ENCODE peak calls at places on chromosomes 16 and 17, in six cellular contexts. I is NCI-H774; K is central memory CD4-positive, alpha-beta T cell; B is HEK293T; Z is posterior vena cava; W is occipital lobe. V is an unnamed sample.

GRCh38 chr16:56420613-56421012 is 4.7 kb downstream of the AMFR start:
- DNase-seq in I (no peak), K (no peak), B (no peak), Z (no peak), W (no peak), V (no peak)

GRCh38 chr16:30703971-30704370 is 5.0 kb downstream of the SRCAP start:
- DNase-seq in I (no peak), K (no peak), B (no peak), Z (peak), W (no peak), V (no peak)

GRCh38 chr16:9666834-9667480 is 515.3 kb downstream of the GRIN2A start:
- DNase-seq in I (no peak), K (no peak), B (no peak), Z (no peak), W (peak), V (peak)

GRCh38 chr16:698911-699671 is 6.5 kb downstream of the FBXL16 start:
- DNase-seq in I (no peak), K (peak), B (no peak), Z (no peak), W (no peak), V (no peak)

GRCh38 chr17:39261286-39261685 is 35.5 kb upstream of the STAC2 start:
- DNase-seq in I (no peak), K (no peak), B (no peak), Z (no peak), W (no peak), V (no peak)

GRCh38 chr17:57989011-57989345 is 924 bp upstream of the VEZF1 start:
- DNase-seq in I (no peak), K (no peak), B (peak), Z (no peak), W (no peak), V (peak)

GRCh38 chr16:88023786-88024185 is 72.6 kb downstream of the BANP start:
- DNase-seq in I (no peak), K (no peak), B (no peak), Z (peak), W (no peak), V (no peak)

GRCh38 chr17:31560836-31561235 is 169.4 kb downstream of the RAB11FIP4 start:
- DNase-seq in I (no peak), K (no peak), B (no peak), Z (no peak), W (no peak), V (no peak)

GRCh38 chr17:57975044-57975443 is 13.0 kb downstream of the VEZF1 start:
- DNase-seq in I (no peak), K (no peak), B (no peak), Z (peak), W (no peak), V (no peak)

GRCh38 chr16:82059983-82060421 is 24.9 kb downstream of the HSD17B2 start:
- DNase-seq in I (no peak), K (no peak), B (no peak), Z (no peak), W (no peak), V (no peak)

GRCh38 chr17:74567397-74567796 is at the start of gene CD300H:
- DNase-seq in I (no peak), K (no peak), B (no peak), Z (peak), W (no peak), V (no peak)

GRCh38 chr17:43905985-43906852 is 1.1 kb downstream of the MPP2 start:
- DNase-seq in I (peak), K (peak), B (peak), Z (peak), W (peak), V (no peak)

GRCh38 chr17:73536700-73537680 is 107.3 kb downstream of the SDK2 start:
- DNase-seq in I (no peak), K (no peak), B (no peak), Z (no peak), W (no peak), V (no peak)

GRCh38 chr17:70906808-70907207 is 737.5 kb downstream of the KCNJ2 start:
- DNase-seq in I (no peak), K (no peak), B (no peak), Z (no peak), W (no peak), V (peak)

GRCh38 chr17:45247429-45248131 is 14.3 kb downstream of the SPATA32 start:
- DNase-seq in I (peak), K (peak), B (peak), Z (peak), W (peak), V (peak)

GRCh38 chr17:42346473-42346872 is 41.8 kb downstream of the STAT3 start:
- DNase-seq in I (no peak), K (no peak), B (no peak), Z (no peak), W (no peak), V (no peak)

GRCh38 chr16:3060339-3061127 is 4.9 kb upstream of the IL32 start:
- DNase-seq in I (no peak), K (no peak), B (no peak), Z (no peak), W (no peak), V (no peak)

GRCh38 chr16:67672306-67672705 is 5.7 kb downstream of the C16orf86 start:
- DNase-seq in I (no peak), K (no peak), B (no peak), Z (no peak), W (no peak), V (no peak)

GRCh38 chr17:74870512-74870911 is 2.3 kb downstream of the FDXR start:
- DNase-seq in I (no peak), K (no peak), B (no peak), Z (no peak), W (no peak), V (no peak)

GRCh38 chr17:80277751-80278671 is 17.4 kb downstream of the RNF213 start:
- DNase-seq in I (no peak), K (no peak), B (no peak), Z (peak), W (no peak), V (no peak)

GRCh38 chr17:55086635-55087058 is 118.1 kb downstream of the STXBP4 start:
- DNase-seq in I (peak), K (no peak), B (no peak), Z (no peak), W (no peak), V (peak)

GRCh38 chr17:77836557-77837041 is 121.9 kb upstream of the TNRC6C start:
- DNase-seq in I (no peak), K (peak), B (no peak), Z (peak), W (no peak), V (no peak)

GRCh38 chr16:76360384-76360783 is 83.2 kb downstream of the CNTNAP4 start:
- DNase-seq in I (no peak), K (no peak), B (no peak), Z (no peak), W (no peak), V (no peak)

GRCh38 chr17:56203430-56203829 is 50.2 kb downstream of the ANKFN1 start:
- DNase-seq in I (peak), K (no peak), B (peak), Z (no peak), W (no peak), V (peak)

V was measured in DMS153.